ENCODE peak calls at places on chromosomes 3 and 15, in eight cellular contexts. One of them, this sample, is unnamed.

GRCh38 chr15:58357529-58358476 is 74.0 kb upstream of the LIPC start:
- DNase-seq in colonic mucosa: no peak
- DNase-seq in stimulated activated naive B cell treated with anti-CD40 and anti-IgM and Interleukin-4, amounts not matched to agents 10 μg/mL and 1 μg/mL and 100 μg/mL, for 72 hours: no peak
- DNase-seq in NCI-H2081: no peak
- DNase-seq in pancreas: no peak
- DNase-seq in ureter: no peak
- DNase-seq in H7: peak
- DNase-seq in MM.1S: no peak
- DNase-seq in this sample: no peak

GRCh38 chr3:45056608-45057301 is 30.7 kb downstream of the CLEC3B start:
- DNase-seq in ureter: no peak
- DNase-seq in NCI-H2081: no peak
- DNase-seq in H7: peak
- DNase-seq in colonic mucosa: no peak
- DNase-seq in MM.1S: no peak
- DNase-seq in stimulated activated naive B cell treated with anti-CD40 and anti-IgM and Interleukin-4, amounts not matched to agents 10 μg/mL and 1 μg/mL and 100 μg/mL, for 72 hours: no peak
- DNase-seq in pancreas: no peak
- DNase-seq in this sample: no peak

GRCh38 chr3:4808637-4809036 is 170.6 kb upstream of the BHLHE40 start:
- DNase-seq in ureter: no peak
- DNase-seq in MM.1S: no peak
- DNase-seq in colonic mucosa: no peak
- DNase-seq in NCI-H2081: no peak
- DNase-seq in stimulated activated naive B cell treated with anti-CD40 and anti-IgM and Interleukin-4, amounts not matched to agents 10 μg/mL and 1 μg/mL and 100 μg/mL, for 72 hours: no peak
- DNase-seq in H7: no peak
- DNase-seq in pancreas: no peak
- DNase-seq in this sample: no peak

GRCh38 chr3:39668420-39668819 is 141.0 kb upstream of the MYRIP start:
- DNase-seq in colonic mucosa: no peak
- DNase-seq in ureter: no peak
- DNase-seq in pancreas: no peak
- DNase-seq in NCI-H2081: peak
- DNase-seq in MM.1S: peak
- DNase-seq in H7: no peak
- DNase-seq in stimulated activated naive B cell treated with anti-CD40 and anti-IgM and Interleukin-4, amounts not matched to agents 10 μg/mL and 1 μg/mL and 100 μg/mL, for 72 hours: no peak
- DNase-seq in this sample: no peak

GRCh38 chr3:184229424-184230080 is at the start of gene VWA5B2:
- DNase-seq in stimulated activated naive B cell treated with anti-CD40 and anti-IgM and Interleukin-4, amounts not matched to agents 10 μg/mL and 1 μg/mL and 100 μg/mL, for 72 hours: peak
- DNase-seq in NCI-H2081: peak
- DNase-seq in colonic mucosa: peak
- DNase-seq in ureter: no peak
- DNase-seq in MM.1S: peak
- DNase-seq in pancreas: peak
- DNase-seq in H7: peak
- DNase-seq in this sample: peak

GRCh38 chr15:101372149-101372577 is 77.1 kb upstream of the SNRPA1 start:
- DNase-seq in stimulated activated naive B cell treated with anti-CD40 and anti-IgM and Interleukin-4, amounts not matched to agents 10 μg/mL and 1 μg/mL and 100 μg/mL, for 72 hours: no peak
- DNase-seq in H7: no peak
- DNase-seq in MM.1S: no peak
- DNase-seq in colonic mucosa: peak
- DNase-seq in NCI-H2081: no peak
- DNase-seq in pancreas: no peak
- DNase-seq in ureter: no peak
- DNase-seq in this sample: no peak

GRCh38 chr15:71493526-71493925 is 316.8 kb upstream of the NR2E3 start:
- DNase-seq in H7: no peak
- DNase-seq in pancreas: no peak
- DNase-seq in NCI-H2081: no peak
- DNase-seq in stimulated activated naive B cell treated with anti-CD40 and anti-IgM and Interleukin-4, amounts not matched to agents 10 μg/mL and 1 μg/mL and 100 μg/mL, for 72 hours: no peak
- DNase-seq in MM.1S: no peak
- DNase-seq in colonic mucosa: no peak
- DNase-seq in ureter: no peak
- DNase-seq in this sample: no peak

GRCh38 chr15:90064931-90065681 is 37.2 kb downstream of the IDH2 start:
- DNase-seq in ureter: no peak
- DNase-seq in H7: peak
- DNase-seq in NCI-H2081: no peak
- DNase-seq in stimulated activated naive B cell treated with anti-CD40 and anti-IgM and Interleukin-4, amounts not matched to agents 10 μg/mL and 1 μg/mL and 100 μg/mL, for 72 hours: no peak
- DNase-seq in colonic mucosa: no peak
- DNase-seq in MM.1S: no peak
- DNase-seq in pancreas: no peak
- DNase-seq in this sample: no peak

GRCh38 chr3:127639173-127640030 is 10.4 kb downstream of the PODXL2 start:
- DNase-seq in colonic mucosa: no peak
- DNase-seq in stimulated activated naive B cell treated with anti-CD40 and anti-IgM and Interleukin-4, amounts not matched to agents 10 μg/mL and 1 μg/mL and 100 μg/mL, for 72 hours: no peak
- DNase-seq in H7: no peak
- DNase-seq in ureter: no peak
- DNase-seq in pancreas: no peak
- DNase-seq in NCI-H2081: no peak
- DNase-seq in MM.1S: no peak
- DNase-seq in this sample: no peak

GRCh38 chr3:142027713-142028112 is 121.6 kb downstream of the TFDP2 start:
- DNase-seq in ureter: no peak
- DNase-seq in H7: peak
- DNase-seq in stimulated activated naive B cell treated with anti-CD40 and anti-IgM and Interleukin-4, amounts not matched to agents 10 μg/mL and 1 μg/mL and 100 μg/mL, for 72 hours: peak
- DNase-seq in MM.1S: peak
- DNase-seq in colonic mucosa: peak
- DNase-seq in pancreas: no peak
- DNase-seq in NCI-H2081: peak
- DNase-seq in this sample: no peak

GRCh38 chr3:194964809-194965208 is 279.1 kb downstream of the FAM43A start:
- DNase-seq in stimulated activated naive B cell treated with anti-CD40 and anti-IgM and Interleukin-4, amounts not matched to agents 10 μg/mL and 1 μg/mL and 100 μg/mL, for 72 hours: no peak
- DNase-seq in H7: no peak
- DNase-seq in colonic mucosa: no peak
- DNase-seq in pancreas: no peak
- DNase-seq in MM.1S: no peak
- DNase-seq in NCI-H2081: no peak
- DNase-seq in ureter: peak
- DNase-seq in this sample: no peak

GRCh38 chr15:47186071-47186470 is 531.2 kb upstream of the SEMA6D start:
- DNase-seq in MM.1S: no peak
- DNase-seq in colonic mucosa: no peak
- DNase-seq in stimulated activated naive B cell treated with anti-CD40 and anti-IgM and Interleukin-4, amounts not matched to agents 10 μg/mL and 1 μg/mL and 100 μg/mL, for 72 hours: no peak
- DNase-seq in ureter: no peak
- DNase-seq in NCI-H2081: peak
- DNase-seq in H7: no peak
- DNase-seq in pancreas: no peak
- DNase-seq in this sample: no peak

GRCh38 chr3:10729439-10729838 is 86.6 kb upstream of the SLC6A11 start:
- DNase-seq in ureter: peak
- DNase-seq in NCI-H2081: no peak
- DNase-seq in MM.1S: no peak
- DNase-seq in stimulated activated naive B cell treated with anti-CD40 and anti-IgM and Interleukin-4, amounts not matched to agents 10 μg/mL and 1 μg/mL and 100 μg/mL, for 72 hours: no peak
- DNase-seq in pancreas: no peak
- DNase-seq in colonic mucosa: no peak
- DNase-seq in H7: no peak
- DNase-seq in this sample: peak

GRCh38 chr3:14379842-14380241 is 22.6 kb upstream of the SLC6A6 start:
- DNase-seq in stimulated activated naive B cell treated with anti-CD40 and anti-IgM and Interleukin-4, amounts not matched to agents 10 μg/mL and 1 μg/mL and 100 μg/mL, for 72 hours: no peak
- DNase-seq in NCI-H2081: no peak
- DNase-seq in MM.1S: no peak
- DNase-seq in pancreas: no peak
- DNase-seq in H7: no peak
- DNase-seq in ureter: no peak
- DNase-seq in colonic mucosa: no peak
- DNase-seq in this sample: no peak

GRCh38 chr15:50891159-50891558 is 17.3 kb upstream of the AP4E1 start:
- DNase-seq in pancreas: no peak
- DNase-seq in colonic mucosa: no peak
- DNase-seq in H7: no peak
- DNase-seq in stimulated activated naive B cell treated with anti-CD40 and anti-IgM and Interleukin-4, amounts not matched to agents 10 μg/mL and 1 μg/mL and 100 μg/mL, for 72 hours: no peak
- DNase-seq in NCI-H2081: no peak
- DNase-seq in MM.1S: no peak
- DNase-seq in ureter: no peak
- DNase-seq in this sample: no peak

GRCh38 chr15:101024111-101024695 is 105.0 kb downstream of the LRRK1 start:
- DNase-seq in stimulated activated naive B cell treated with anti-CD40 and anti-IgM and Interleukin-4, amounts not matched to agents 10 μg/mL and 1 μg/mL and 100 μg/mL, for 72 hours: no peak
- DNase-seq in NCI-H2081: no peak
- DNase-seq in H7: no peak
- DNase-seq in pancreas: no peak
- DNase-seq in colonic mucosa: peak
- DNase-seq in MM.1S: no peak
- DNase-seq in ureter: peak
- DNase-seq in this sample: peak

GRCh38 chr15:33022629-33023028 is 171.9 kb downstream of the FMN1 start:
- DNase-seq in stimulated activated naive B cell treated with anti-CD40 and anti-IgM and Interleukin-4, amounts not matched to agents 10 μg/mL and 1 μg/mL and 100 μg/mL, for 72 hours: no peak
- DNase-seq in MM.1S: no peak
- DNase-seq in ureter: no peak
- DNase-seq in H7: peak
- DNase-seq in colonic mucosa: peak
- DNase-seq in pancreas: no peak
- DNase-seq in NCI-H2081: no peak
- DNase-seq in this sample: no peak